ENCODE peak calls at places on chromosome 1, in four cellular contexts. One of them, this sample, is unnamed.

GRCh38 chr1:2311184-2312032 is 79.9 kb downstream of the MORN1 start:
- DNase-seq in HCT116: peak
- DNase-seq in GM12878: no peak
- DNase-seq in SK-N-SH: no peak
- DNase-seq in this sample: peak

GRCh38 chr1:216612291-216612690 is 110.9 kb downstream of the ESRRG start:
- DNase-seq in HCT116: no peak
- DNase-seq in SK-N-SH: no peak
- DNase-seq in GM12878: no peak
- DNase-seq in this sample: no peak

GRCh38 chr1:32782086-32782485 is 35.1 kb downstream of the YARS1 start:
- DNase-seq in GM12878: no peak
- DNase-seq in SK-N-SH: no peak
- DNase-seq in HCT116: no peak
- DNase-seq in this sample: no peak

GRCh38 chr1:16387201-16388185 is 20.5 kb downstream of the SZRD1 start:
- DNase-seq in GM12878: no peak
- DNase-seq in HCT116: no peak
- DNase-seq in SK-N-SH: no peak
- DNase-seq in this sample: no peak

GRCh38 chr1:201456499-201457309 is 12.3 kb downstream of the PHLDA3 start:
- DNase-seq in GM12878: no peak
- DNase-seq in SK-N-SH: no peak
- DNase-seq in HCT116: no peak
- DNase-seq in this sample: peak

GRCh38 chr1:85278853-85279314 is 2.5 kb upstream of the BCL10 start:
- DNase-seq in HCT116: peak
- DNase-seq in SK-N-SH: no peak
- DNase-seq in GM12878: no peak
- DNase-seq in this sample: peak

GRCh38 chr1:119808972-119809550 is 2.2 kb downstream of the REG4 start:
- DNase-seq in GM12878: peak
- DNase-seq in SK-N-SH: peak
- DNase-seq in HCT116: peak
- DNase-seq in this sample: peak

GRCh38 chr1:91799863-91800262 is 86.1 kb downstream of the TGFBR3 start:
- DNase-seq in GM12878: no peak
- DNase-seq in SK-N-SH: no peak
- DNase-seq in HCT116: no peak
- DNase-seq in this sample: no peak

GRCh38 chr1:32240140-32240951 is 6.7 kb upstream of the FAM167B start:
- DNase-seq in GM12878: no peak
- DNase-seq in SK-N-SH: peak
- DNase-seq in HCT116: peak
- DNase-seq in this sample: no peak

GRCh38 chr1:86701731-86702130 is 2.6 kb upstream of the SH3GLB1 start:
- DNase-seq in SK-N-SH: no peak
- DNase-seq in GM12878: no peak
- DNase-seq in HCT116: no peak
- DNase-seq in this sample: no peak

GRCh38 chr1:206970406-206970805 is at the start of gene FCAMR:
- DNase-seq in GM12878: no peak
- DNase-seq in SK-N-SH: no peak
- DNase-seq in HCT116: no peak
- DNase-seq in this sample: no peak
- TF ChIP-seq REST in GM12878: no peak
- TF ChIP-seq REST in SK-N-SH: no peak
- TF ChIP-seq REST in HCT116: no peak
- TF ChIP-seq REST in this sample: no peak

GRCh38 chr1:177983824-177984528 is 14.1 kb upstream of the SEC16B start:
- DNase-seq in HCT116: no peak
- DNase-seq in GM12878: no peak
- DNase-seq in SK-N-SH: peak
- DNase-seq in this sample: peak
- TF ChIP-seq SIN3A in HCT116: no peak
- TF ChIP-seq SIN3A in GM12878: no peak
- TF ChIP-seq SIN3A in SK-N-SH: no peak
- TF ChIP-seq SIN3A in this sample: no peak

GRCh38 chr1:26694597-26695416 is 1.0 kb upstream of the ARID1A start:
- DNase-seq in HCT116: no peak
- DNase-seq in GM12878: peak
- DNase-seq in SK-N-SH: no peak
- DNase-seq in this sample: peak

GRCh38 chr1:26696191-26696644 is 403 bp downstream of the ARID1A start:
- DNase-seq in SK-N-SH: peak
- DNase-seq in HCT116: no peak
- DNase-seq in GM12878: no peak
- DNase-seq in this sample: peak

GRCh38 chr1:26694185-26694572 is 1.6 kb upstream of the ARID1A start:
- DNase-seq in SK-N-SH: no peak
- DNase-seq in GM12878: no peak
- DNase-seq in HCT116: no peak
- DNase-seq in this sample: peak

GRCh38 chr1:26696645-26697440 is 1.0 kb downstream of the ARID1A start:
- DNase-seq in GM12878: no peak
- DNase-seq in SK-N-SH: peak
- DNase-seq in HCT116: no peak
- DNase-seq in this sample: peak

DNA sequence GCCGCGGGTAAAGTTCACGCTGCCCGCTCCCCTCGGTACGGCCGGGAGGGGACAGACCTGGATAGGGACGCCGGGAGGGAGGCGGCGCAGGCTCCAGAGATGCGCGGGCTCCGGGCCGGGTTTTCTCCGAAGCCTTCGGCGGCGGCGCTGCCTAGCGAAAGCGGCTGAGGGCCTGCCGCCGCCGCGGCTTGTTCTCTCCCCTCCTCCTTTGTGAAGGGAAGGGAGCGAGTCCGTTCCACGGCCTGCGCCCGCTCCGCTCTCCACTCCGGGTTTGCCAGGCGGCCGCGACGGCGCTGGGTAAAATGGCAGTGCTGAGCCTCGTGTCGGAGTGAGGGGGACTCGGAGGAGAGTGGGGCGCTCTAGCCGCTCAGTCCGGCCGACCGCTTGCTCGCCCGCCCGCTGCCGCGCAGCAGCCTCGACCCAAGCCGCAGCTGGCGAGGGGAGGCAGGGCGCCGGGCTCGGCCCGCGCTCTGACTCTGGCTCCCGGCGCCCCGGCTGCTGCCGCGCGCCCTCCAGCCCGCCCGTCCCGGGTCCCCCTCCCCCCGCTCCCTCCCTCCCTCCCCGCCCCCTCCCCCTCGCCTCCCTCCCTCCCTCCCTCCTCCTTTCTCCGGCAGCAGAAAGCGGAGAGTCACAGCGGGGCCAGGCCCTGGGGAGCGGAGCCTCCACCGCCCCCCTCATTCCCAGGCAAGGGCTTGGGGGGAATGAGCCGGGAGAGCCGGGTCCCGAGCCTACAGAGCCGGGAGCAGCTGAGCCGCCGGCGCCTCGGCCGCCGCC is at the start of gene ARID1A:
- DNase-seq in SK-N-SH: peak
- DNase-seq in HCT116: peak
- DNase-seq in GM12878: peak
- DNase-seq in this sample: peak
- TF ChIP-seq REST in SK-N-SH: peak
- TF ChIP-seq REST in HCT116: no peak
- TF ChIP-seq REST in GM12878: peak
- TF ChIP-seq REST in this sample: peak

DNA sequence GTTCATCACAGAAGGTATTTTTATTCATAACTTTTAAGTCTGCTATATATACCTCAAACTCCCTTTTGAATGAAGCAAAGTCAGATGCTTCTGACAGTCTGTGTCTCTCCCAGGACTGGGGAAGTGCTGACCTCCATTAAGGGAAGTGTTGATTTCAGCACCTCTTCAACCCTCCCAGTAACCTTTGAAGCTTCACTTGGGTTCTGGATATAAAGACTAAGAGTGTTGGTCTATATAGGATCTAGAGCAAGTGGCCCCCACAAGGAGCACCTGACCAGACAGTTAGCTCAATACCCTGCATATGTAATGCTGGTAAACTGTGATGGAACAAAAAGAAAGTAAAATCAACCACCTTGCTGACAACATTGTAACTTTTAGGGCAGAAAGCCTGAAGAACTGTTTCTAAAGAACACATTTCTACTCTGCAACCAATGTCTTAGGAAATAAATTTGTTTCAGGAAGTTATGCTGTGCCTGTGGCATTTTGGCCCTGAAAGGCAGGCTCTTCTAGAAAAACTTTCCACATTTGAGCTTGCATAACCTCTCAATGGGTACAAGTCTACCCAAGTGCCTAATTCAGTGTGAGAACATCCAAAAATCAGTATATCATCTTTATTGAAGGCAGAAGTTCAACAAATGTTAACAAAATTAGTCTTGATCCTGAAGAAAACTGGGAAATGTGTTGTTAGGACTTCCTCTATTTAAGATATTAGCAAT is 865 bp upstream of the PTPN22 start:
- DNase-seq in SK-N-SH: no peak
- DNase-seq in HCT116: no peak
- DNase-seq in GM12878: no peak
- DNase-seq in this sample: peak
- TF ChIP-seq SIN3A in SK-N-SH: no peak
- TF ChIP-seq SIN3A in HCT116: no peak
- TF ChIP-seq SIN3A in GM12878: no peak
- TF ChIP-seq SIN3A in this sample: no peak

DNA sequence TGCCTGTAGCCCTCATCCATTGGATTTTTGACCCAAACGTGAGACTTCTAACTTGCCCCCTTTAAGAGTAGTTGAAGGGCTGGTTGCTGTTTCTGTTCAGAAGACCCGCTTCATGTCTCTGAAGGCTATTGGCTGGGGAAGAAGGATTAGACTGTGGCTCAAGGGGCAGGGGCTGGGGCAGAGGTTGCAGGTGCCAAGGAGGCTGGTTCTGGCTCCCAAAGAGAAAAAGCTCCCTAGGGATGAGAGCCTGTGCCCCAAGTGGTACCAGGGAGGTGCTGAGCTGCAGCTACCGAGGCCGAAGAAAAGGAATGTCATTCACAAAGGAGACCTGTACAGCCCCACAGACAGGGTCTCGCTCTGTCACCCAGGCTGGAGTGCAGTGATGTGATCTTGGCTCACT is 5.8 kb downstream of the WNT3A start:
- DNase-seq in SK-N-SH: no peak
- DNase-seq in HCT116: no peak
- DNase-seq in GM12878: no peak
- DNase-seq in this sample: no peak
- TF ChIP-seq REST in SK-N-SH: no peak
- TF ChIP-seq REST in HCT116: no peak
- TF ChIP-seq REST in GM12878: no peak
- TF ChIP-seq REST in this sample: no peak

This sample was measured in K562.